ENCODE peak calls at places on chromosomes 11 and 22, in nine cellular contexts. Z is omental fat pad, K is fibroblast of pulmonary artery, O is RWPE1, Q is H9, W is GM20000, F is foreskin fibroblast, D is AG10803, V is dorsolateral prefrontal cortex. G is an unnamed sample.

GRCh38 chr11:29554000-29554399 is 462.8 kb downstream of the KCNA4 start:
- DNase-seq in Z (no peak), K (no peak), O (no peak), Q (no peak), W (no peak), F (no peak), D (no peak), V (no peak), G (no peak)

GRCh38 chr11:27217948-27218410 is 145.0 kb downstream of the CCDC34 start:
- DNase-seq in Z (no peak), K (peak; percentile 58), O (no peak), Q (no peak), W (no peak), F (peak; percentile 66), D (peak; percentile 98), V (no peak), G (no peak)

GRCh38 chr11:61602775-61603569 is 22.1 kb upstream of the SYT7 start:
- DNase-seq in Z (peak; percentile 67), K (peak; percentile 91), O (peak; percentile 98), Q (no peak), W (no peak), F (peak; percentile 99), D (peak; percentile 97), V (peak; percentile 61), G (peak; percentile 80)

GRCh38 chr11:96114178-96115070 is 190.5 kb upstream of the MTMR2 start:
- DNase-seq in Z (no peak), K (no peak), O (no peak), Q (no peak), W (peak; percentile 29), F (no peak), D (no peak), V (no peak), G (no peak)

GRCh38 chr22:49617866-49618688 is 209.6 kb downstream of the BRD1 start:
- DNase-seq in Z (no peak), K (no peak), O (no peak), Q (no peak), W (no peak), F (no peak), D (no peak), V (peak; percentile 25), G (no peak)

GRCh38 chr11:117096973-117097566 is 1.2 kb downstream of the SIK3 start:
- DNase-seq in Z (no peak), K (no peak), O (no peak), Q (no peak), W (no peak), F (peak; percentile 25), D (no peak), V (no peak), G (no peak)

GRCh38 chr22:32579533-32580220 is 105.1 kb downstream of the FBXO7 start:
- DNase-seq in Z (no peak), K (no peak), O (no peak), Q (no peak), W (no peak), F (peak; percentile 84), D (peak; percentile 42), V (no peak), G (no peak)

GRCh38 chr22:46675479-46675878 is 55.3 kb downstream of the GRAMD4 start:
- DNase-seq in Z (no peak), K (no peak), O (no peak), Q (no peak), W (no peak), F (no peak), D (no peak), V (no peak), G (no peak)

GRCh38 chr11:36509694-36510566 is at the start of gene TRAF6:
- DNase-seq in Z (peak; percentile 78), K (peak; percentile 86), O (peak; percentile 74), Q (peak; percentile 89), W (peak; percentile 91), F (peak; percentile 94), D (peak; percentile 79), V (peak; percentile 90), G (peak; percentile 97)

GRCh38 chr11:86800956-86801264 is 568 bp downstream of the PRSS23 start:
- DNase-seq in Z (no peak), K (peak; percentile 13), O (no peak), Q (no peak), W (no peak), F (no peak), D (no peak), V (no peak), G (no peak)

GRCh38 chr11:86800076-86800955 is at the start of gene PRSS23:
- DNase-seq in Z (peak; percentile 25), K (peak; percentile 68), O (peak; percentile 65), Q (peak; percentile 64), W (peak; percentile 52), F (peak; percentile 91), D (peak; percentile 61), V (peak; percentile 67), G (peak; percentile 74)

GRCh38 chr11:86798988-86799387 is 1.4 kb upstream of the PRSS23 start:
- DNase-seq in Z (no peak), K (peak; percentile 88), O (no peak), Q (no peak), W (no peak), F (peak; percentile 87), D (peak; percentile 70), V (no peak), G (no peak)

GRCh38 chr11:86802146-86802545 is 1.8 kb downstream of the PRSS23 start:
- DNase-seq in Z (no peak), K (peak; percentile 13), O (no peak), Q (no peak), W (no peak), F (no peak), D (no peak), V (no peak), G (no peak)

DNA sequence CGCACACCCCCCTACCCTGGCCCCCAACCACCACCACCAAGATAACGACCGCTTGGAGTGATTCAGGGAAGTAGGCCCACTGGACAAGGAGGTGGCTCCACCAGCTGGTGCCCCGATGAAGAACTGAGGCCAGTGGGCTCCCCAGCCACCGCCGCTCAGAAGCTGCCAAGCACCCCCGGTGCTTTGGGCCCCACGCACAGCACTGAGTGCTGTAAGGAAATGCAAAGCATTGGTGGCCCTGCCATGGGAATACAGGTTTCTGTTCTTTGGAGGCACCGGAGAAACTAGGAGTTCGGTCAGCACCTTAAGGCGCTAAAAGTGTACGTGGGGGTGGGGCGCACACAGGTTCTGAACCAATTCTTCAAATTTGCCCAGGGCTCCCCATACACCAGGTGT is 664 bp upstream of the PRSS23 start:
- DNase-seq in Z (no peak), K (peak; percentile 18), O (no peak), Q (peak; percentile 52), W (no peak), F (no peak), D (no peak), V (peak; percentile 45), G (no peak)
- TF ChIP-seq CTCF in Z (no peak), K (no peak), O (no peak), Q (peak; percentile 22), W (no peak), F (no peak), D (no peak), V (peak; percentile 23), G (no peak)

GRCh38 chr11:5004429-5005274 is 10.0 kb downstream of the OR51L1 start:
- DNase-seq in Z (peak; percentile 29), K (peak; percentile 72), O (peak; percentile 18), Q (peak; percentile 40), W (peak; percentile 18), F (peak; percentile 53), D (peak; percentile 59), V (peak; percentile 49), G (peak; percentile 74)
- TF ChIP-seq CTCF in Z (no peak), K (peak; percentile 71), O (peak; percentile 49), Q (peak; percentile 86), W (peak; percentile 23), F (peak; percentile 57), D (peak; percentile 69), V (peak; percentile 74), G (peak; percentile 75)

GRCh38 chr22:20154602-20155183 is 3.8 kb upstream of the CCDC188 start:
- DNase-seq in Z (no peak), K (no peak), O (no peak), Q (no peak), W (no peak), F (no peak), D (no peak), V (no peak), G (no peak)
- TF ChIP-seq CTCF in Z (no peak), K (no peak), O (no peak), Q (peak; percentile 27), W (no peak), F (no peak), D (no peak), V (no peak), G (no peak)

GRCh38 chr11:92342886-92343285 is 118.3 kb downstream of the FAT3 start:
- DNase-seq in Z (no peak), K (no peak), O (no peak), Q (no peak), W (no peak), F (no peak), D (no peak), V (no peak), G (no peak)

GRCh38 chr11:92346220-92346619 is 121.6 kb downstream of the FAT3 start:
- DNase-seq in Z (no peak), K (no peak), O (no peak), Q (no peak), W (no peak), F (no peak), D (no peak), V (no peak), G (no peak)

GRCh38 chr11:92342034-92342433 is 117.4 kb downstream of the FAT3 start:
- DNase-seq in Z (no peak), K (no peak), O (no peak), Q (no peak), W (no peak), F (no peak), D (no peak), V (no peak), G (no peak)

GRCh38 chr11:92340839-92341238 is 116.2 kb downstream of the FAT3 start:
- DNase-seq in Z (no peak), K (peak; percentile 7), O (no peak), Q (peak; percentile 70), W (no peak), F (peak; percentile 23), D (peak; percentile 22), V (no peak), G (peak; percentile 32)
- TF ChIP-seq CTCF in Z (no peak), K (peak; percentile 20), O (no peak), Q (peak; percentile 80), W (peak; percentile 36), F (peak; percentile 50), D (peak; percentile 39), V (peak; percentile 39), G (peak; percentile 43)

DNA sequence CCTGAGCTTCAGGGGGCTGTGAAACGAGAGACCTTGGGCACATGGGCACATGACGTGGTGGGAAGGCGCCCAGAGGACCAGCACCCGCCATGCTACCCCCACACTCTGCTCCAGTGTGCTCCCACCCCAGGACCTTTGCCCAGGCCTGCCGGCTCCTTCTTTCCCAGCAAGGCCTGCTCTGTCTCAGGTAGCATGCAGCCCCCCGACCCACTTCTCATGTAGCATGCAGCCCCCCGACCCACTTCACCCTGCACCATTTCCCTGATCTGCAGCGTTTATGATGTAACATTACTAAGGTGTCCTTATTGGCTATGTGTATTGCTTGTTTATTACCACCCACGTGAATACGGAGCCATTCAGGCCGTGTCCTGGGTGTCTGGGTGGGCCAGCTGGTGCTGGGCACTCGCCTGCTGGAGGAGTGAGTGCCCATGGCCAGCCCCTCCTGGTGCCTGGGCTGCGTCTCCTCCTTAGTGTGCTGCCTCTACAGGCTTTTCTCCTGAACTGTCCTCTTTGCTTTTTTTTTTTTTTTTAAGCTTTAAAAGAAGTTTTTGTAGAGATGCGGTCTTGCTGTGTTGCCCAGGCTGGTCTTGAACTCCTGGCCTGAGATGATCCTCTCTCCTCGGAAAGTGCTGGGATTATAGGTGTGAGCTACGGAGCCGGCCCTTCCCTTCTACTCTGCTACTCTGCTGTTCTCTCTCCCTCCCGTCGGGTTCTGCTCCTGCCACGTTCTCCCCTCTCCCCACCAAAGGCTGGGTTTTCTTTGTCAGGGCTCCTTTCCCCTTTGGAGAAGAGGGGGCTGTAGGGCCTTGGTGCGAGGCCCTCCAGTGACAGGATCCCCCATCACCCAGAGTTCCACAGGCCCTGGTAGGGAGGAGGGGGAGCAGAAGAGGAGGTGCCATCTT is 29.4 kb downstream of the LRP5 start:
- DNase-seq in Z (no peak), K (no peak), O (no peak), Q (no peak), W (no peak), F (no peak), D (no peak), V (no peak), G (no peak)
- TF ChIP-seq CTCF in Z (no peak), K (peak; percentile 3), O (no peak), Q (no peak), W (no peak), F (no peak), D (peak; percentile 7), V (no peak), G (no peak)

G was measured in glutamatergic neuron.